ENCODE peak calls at places on chromosome 1, in six cellular contexts. One of them, this sample, is unnamed.

GRCh38 chr1:223212441-223212840 is 69.4 kb upstream of the TLR5 start:
- DNase-seq in cardiac muscle cell: no peak
- DNase-seq in K562: no peak
- DNase-seq in gastrocnemius medialis: no peak
- DNase-seq in AG09309: no peak
- DNase-seq in endothelial cell: no peak
- DNase-seq in this sample: no peak

GRCh38 chr1:202106340-202107284 is 16.1 kb upstream of the GPR37L1 start:
- DNase-seq in cardiac muscle cell: no peak
- DNase-seq in AG09309: no peak
- DNase-seq in K562: peak
- DNase-seq in gastrocnemius medialis: no peak
- DNase-seq in endothelial cell: no peak
- DNase-seq in this sample: no peak

GRCh38 chr1:57350619-57351018 is 73.2 kb downstream of the DAB1 start:
- DNase-seq in K562: no peak
- DNase-seq in AG09309: no peak
- DNase-seq in cardiac muscle cell: no peak
- DNase-seq in gastrocnemius medialis: no peak
- DNase-seq in endothelial cell: no peak
- DNase-seq in this sample: no peak

GRCh38 chr1:231026576-231026975 is 13.5 kb downstream of the FAM89A start:
- DNase-seq in gastrocnemius medialis: no peak
- DNase-seq in K562: no peak
- DNase-seq in endothelial cell: no peak
- DNase-seq in cardiac muscle cell: no peak
- DNase-seq in AG09309: no peak
- DNase-seq in this sample: no peak

GRCh38 chr1:213669512-213669911 is 318.3 kb upstream of the PROX1 start:
- DNase-seq in endothelial cell: no peak
- DNase-seq in gastrocnemius medialis: no peak
- DNase-seq in cardiac muscle cell: no peak
- DNase-seq in K562: no peak
- DNase-seq in AG09309: no peak
- DNase-seq in this sample: no peak

GRCh38 chr1:222794656-222795474 is 20.0 kb upstream of the DISP1 start:
- DNase-seq in gastrocnemius medialis: no peak
- DNase-seq in cardiac muscle cell: no peak
- DNase-seq in endothelial cell: no peak
- DNase-seq in AG09309: no peak
- DNase-seq in K562: no peak
- DNase-seq in this sample: no peak

GRCh38 chr1:112937495-112937894 is 18.5 kb downstream of the SLC16A1 start:
- DNase-seq in endothelial cell: no peak
- DNase-seq in gastrocnemius medialis: no peak
- DNase-seq in cardiac muscle cell: no peak
- DNase-seq in AG09309: no peak
- DNase-seq in K562: no peak
- DNase-seq in this sample: no peak

GRCh38 chr1:4762146-4762545 is 107.7 kb downstream of the AJAP1 start:
- DNase-seq in endothelial cell: no peak
- DNase-seq in K562: no peak
- DNase-seq in cardiac muscle cell: no peak
- DNase-seq in gastrocnemius medialis: no peak
- DNase-seq in AG09309: no peak
- DNase-seq in this sample: no peak

GRCh38 chr1:47752048-47752451 is 245.1 kb downstream of the TRABD2B start:
- DNase-seq in K562: no peak
- DNase-seq in gastrocnemius medialis: no peak
- DNase-seq in cardiac muscle cell: no peak
- DNase-seq in endothelial cell: no peak
- DNase-seq in AG09309: no peak
- DNase-seq in this sample: no peak

GRCh38 chr1:15283500-15283899 is 36.5 kb downstream of the FHAD1 start:
- DNase-seq in gastrocnemius medialis: no peak
- DNase-seq in endothelial cell: no peak
- DNase-seq in K562: no peak
- DNase-seq in AG09309: peak
- DNase-seq in cardiac muscle cell: no peak
- DNase-seq in this sample: no peak
- TF ChIP-seq CTCF in gastrocnemius medialis: no peak
- TF ChIP-seq CTCF in endothelial cell: no peak
- TF ChIP-seq CTCF in K562: peak
- TF ChIP-seq CTCF in AG09309: peak
- TF ChIP-seq CTCF in cardiac muscle cell: peak
- TF ChIP-seq CTCF in this sample: no peak

DNA sequence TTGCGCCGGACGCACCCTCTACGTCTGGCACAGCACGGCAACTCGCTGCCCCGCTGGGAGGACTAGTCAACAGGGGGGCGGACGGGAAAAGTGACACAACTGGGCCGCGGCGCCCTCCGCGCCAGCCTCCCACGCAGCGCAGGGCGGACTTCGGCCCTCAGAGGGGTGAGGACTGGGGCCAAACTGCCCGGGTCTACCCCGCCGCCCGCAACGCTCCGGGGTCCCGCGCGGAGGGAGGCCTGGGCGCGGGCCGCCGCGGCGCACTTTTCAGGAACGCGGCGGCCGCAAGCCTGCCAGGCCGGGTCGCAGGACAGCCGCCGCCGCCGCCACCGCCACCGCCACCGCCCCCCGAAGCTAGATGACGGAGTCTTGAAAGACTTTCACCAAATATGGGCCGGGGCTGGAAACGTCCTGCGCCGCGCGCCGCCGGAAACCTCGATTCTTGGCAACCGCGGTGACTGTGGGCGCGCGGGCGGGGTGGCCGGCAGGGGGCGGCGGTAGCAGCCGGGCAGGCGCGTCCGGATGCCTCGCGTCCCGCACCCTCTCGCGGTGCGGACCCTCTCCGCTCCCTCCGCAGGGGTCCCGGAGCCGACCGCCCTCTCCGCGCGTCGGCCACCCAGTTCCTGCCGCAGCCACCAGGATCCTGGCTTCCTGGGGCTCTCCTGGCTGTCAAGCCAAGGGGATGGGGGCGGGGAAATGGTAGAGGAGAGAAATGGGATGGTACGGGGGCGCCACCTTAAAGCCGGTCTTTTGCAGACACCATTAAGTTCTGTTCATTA is 3.7 kb upstream of the CCN1 start:
- DNase-seq in cardiac muscle cell: peak
- DNase-seq in endothelial cell: peak
- DNase-seq in K562: peak
- DNase-seq in AG09309: no peak
- DNase-seq in gastrocnemius medialis: peak
- DNase-seq in this sample: peak
- TF ChIP-seq CTCF in cardiac muscle cell: peak
- TF ChIP-seq CTCF in endothelial cell: peak
- TF ChIP-seq CTCF in K562: peak
- TF ChIP-seq CTCF in AG09309: peak
- TF ChIP-seq CTCF in gastrocnemius medialis: peak
- TF ChIP-seq CTCF in this sample: peak

GRCh38 chr1:18211764-18212163 is 104.2 kb downstream of the IGSF21 start:
- DNase-seq in gastrocnemius medialis: no peak
- DNase-seq in cardiac muscle cell: no peak
- DNase-seq in K562: no peak
- DNase-seq in endothelial cell: no peak
- DNase-seq in AG09309: no peak
- DNase-seq in this sample: no peak

DNA sequence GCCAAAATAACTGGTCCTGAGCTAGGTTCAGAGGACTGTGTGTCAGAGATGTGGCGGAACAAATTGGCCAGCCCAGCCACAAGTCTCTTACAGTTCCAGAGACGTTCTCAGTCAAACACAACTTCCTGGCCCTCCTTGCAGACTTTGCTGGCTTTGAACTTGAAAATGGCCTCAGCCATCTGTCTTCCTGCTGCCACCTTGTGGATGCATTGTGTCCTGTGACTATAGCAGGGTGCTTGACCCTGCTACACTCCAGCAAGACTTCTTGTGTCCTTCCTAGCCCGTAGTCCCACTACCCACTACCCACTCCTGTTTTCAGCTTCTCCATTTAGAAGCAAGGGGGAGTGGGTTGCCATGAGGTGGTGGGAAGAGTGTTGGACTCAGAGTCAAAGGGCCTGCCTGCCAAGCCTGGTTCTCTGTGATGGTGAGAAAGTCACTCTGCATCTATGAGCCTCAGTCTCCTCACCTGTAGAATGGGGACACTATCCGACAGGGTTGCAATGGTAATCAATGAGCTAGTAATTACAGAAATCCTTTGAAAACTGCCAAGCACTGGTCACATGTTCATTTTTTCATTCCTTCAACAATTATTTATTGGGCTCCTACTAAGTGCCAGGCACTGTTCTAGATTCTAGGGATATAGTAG is 109.9 kb downstream of the IGSF21 start:
- DNase-seq in K562: peak
- DNase-seq in endothelial cell: no peak
- DNase-seq in AG09309: no peak
- DNase-seq in cardiac muscle cell: peak
- DNase-seq in gastrocnemius medialis: no peak
- DNase-seq in this sample: peak
- TF ChIP-seq CTCF in K562: peak
- TF ChIP-seq CTCF in endothelial cell: no peak
- TF ChIP-seq CTCF in AG09309: peak
- TF ChIP-seq CTCF in cardiac muscle cell: peak
- TF ChIP-seq CTCF in gastrocnemius medialis: no peak
- TF ChIP-seq CTCF in this sample: peak

DNA sequence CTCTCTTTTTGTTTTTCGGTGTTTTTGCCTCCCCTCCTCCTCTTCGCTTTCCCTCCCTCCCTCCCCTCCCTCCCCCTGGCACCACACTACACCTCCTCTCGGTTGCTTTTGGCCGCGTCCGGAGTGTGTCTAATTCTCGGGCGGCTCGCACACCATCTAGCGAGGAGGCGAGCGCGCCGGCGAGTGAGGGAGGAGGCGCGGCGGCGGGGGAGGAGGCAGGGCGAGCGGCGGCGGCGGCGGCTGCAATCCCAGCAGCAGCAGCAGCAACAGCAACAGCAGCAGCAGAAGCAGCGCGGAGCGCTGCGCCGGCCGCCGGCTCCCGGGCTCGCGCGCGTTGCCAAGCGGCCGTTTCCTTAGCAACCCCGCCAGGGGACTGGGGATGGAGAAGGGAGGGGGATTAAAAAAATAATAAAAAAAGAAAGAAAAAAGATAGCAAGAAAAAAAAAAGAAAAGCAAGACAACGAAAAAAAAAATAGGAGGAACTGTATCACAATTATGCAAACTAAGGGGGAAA is 408 bp upstream of the NEGR1 start:
- DNase-seq in cardiac muscle cell: peak
- DNase-seq in gastrocnemius medialis: peak
- DNase-seq in AG09309: peak
- DNase-seq in endothelial cell: peak
- DNase-seq in K562: no peak
- DNase-seq in this sample: peak
- TF ChIP-seq CTCF in cardiac muscle cell: no peak
- TF ChIP-seq CTCF in gastrocnemius medialis: no peak
- TF ChIP-seq CTCF in AG09309: no peak
- TF ChIP-seq CTCF in endothelial cell: no peak
- TF ChIP-seq CTCF in K562: no peak
- TF ChIP-seq CTCF in this sample: no peak

DNA sequence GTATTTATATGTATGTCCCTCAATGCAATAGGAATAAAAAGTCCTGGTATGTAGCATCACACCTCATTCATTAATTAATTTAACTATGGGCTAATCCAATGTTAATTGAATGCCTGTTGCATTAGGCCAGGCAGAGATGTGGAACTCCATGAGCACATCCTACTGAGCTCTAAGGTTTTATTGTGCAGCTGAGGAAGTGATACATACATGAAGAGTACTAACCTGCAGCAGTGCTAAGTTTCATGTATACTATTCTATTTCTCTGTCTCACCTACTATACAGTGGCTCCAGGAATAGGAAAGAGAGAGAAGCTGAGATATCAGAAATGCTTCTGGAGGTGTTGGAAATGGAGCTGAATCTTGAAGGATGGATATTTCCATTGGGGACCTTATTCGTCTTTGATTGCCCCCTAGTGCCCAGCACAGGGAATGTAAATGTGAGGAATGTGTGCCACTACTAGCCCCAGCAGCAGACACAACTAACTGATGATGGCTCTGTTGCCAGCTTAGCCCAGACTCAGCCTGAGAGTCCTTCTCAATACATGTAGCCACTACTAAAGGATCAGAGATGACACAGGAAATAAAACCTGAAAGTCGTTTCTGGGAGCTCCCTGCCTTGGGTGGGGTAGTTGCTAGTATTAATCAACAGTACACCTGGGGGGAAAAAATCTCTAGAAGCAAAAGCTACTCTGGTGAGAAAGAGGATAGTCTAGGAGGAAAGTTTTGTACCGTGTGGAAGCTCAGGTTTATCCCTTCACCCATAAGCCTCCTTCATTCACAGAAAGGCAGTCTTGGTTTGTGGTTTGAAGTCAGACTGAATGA is 173.3 kb upstream of the FOXD3 start:
- DNase-seq in cardiac muscle cell: peak
- DNase-seq in endothelial cell: peak
- DNase-seq in gastrocnemius medialis: no peak
- DNase-seq in K562: peak
- DNase-seq in AG09309: peak
- DNase-seq in this sample: peak
- TF ChIP-seq CTCF in cardiac muscle cell: peak
- TF ChIP-seq CTCF in endothelial cell: peak
- TF ChIP-seq CTCF in gastrocnemius medialis: no peak
- TF ChIP-seq CTCF in K562: peak
- TF ChIP-seq CTCF in AG09309: peak
- TF ChIP-seq CTCF in this sample: peak

DNA sequence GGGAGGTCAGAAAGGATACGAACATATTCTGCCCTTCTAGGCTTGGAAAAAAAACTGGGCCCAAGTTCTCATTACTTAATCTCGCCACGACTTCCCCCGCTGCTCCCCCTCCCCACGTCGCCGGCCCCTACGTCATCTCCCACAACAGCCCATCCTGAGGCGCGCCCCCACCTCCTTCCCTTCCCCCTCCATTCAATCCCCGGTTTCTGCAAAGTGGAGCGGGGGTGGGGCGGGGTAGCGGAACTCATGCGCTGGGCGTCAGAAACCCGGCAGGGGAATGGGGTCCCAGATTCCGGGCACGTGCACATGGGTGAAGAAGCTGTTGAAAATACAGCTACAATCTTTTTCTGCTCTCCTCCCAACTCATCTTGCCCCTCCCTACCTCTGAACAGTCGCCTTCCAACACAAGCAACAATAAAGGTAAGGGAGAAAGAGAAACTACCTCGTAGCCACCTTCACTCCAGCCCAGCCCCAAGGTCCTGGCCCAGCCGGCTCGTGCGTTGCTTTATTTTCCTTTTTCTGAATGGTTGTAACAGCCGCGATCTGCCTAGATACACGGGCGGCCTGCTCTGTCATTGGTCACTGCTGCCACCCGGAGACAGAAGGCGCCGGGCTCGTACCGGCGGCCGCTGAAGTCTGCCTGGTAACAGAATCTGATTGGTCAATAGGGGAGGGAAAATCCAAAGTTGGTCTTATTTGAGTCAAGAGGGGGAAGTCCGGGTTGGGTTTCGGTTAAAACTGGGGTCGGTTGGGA is at the start of gene RFX5:
- DNase-seq in K562: peak
- DNase-seq in cardiac muscle cell: peak
- DNase-seq in AG09309: peak
- DNase-seq in gastrocnemius medialis: peak
- DNase-seq in endothelial cell: peak
- DNase-seq in this sample: peak
- TF ChIP-seq CTCF in K562: no peak
- TF ChIP-seq CTCF in cardiac muscle cell: no peak
- TF ChIP-seq CTCF in AG09309: no peak
- TF ChIP-seq CTCF in gastrocnemius medialis: no peak
- TF ChIP-seq CTCF in endothelial cell: no peak
- TF ChIP-seq CTCF in this sample: no peak

This sample was measured in GM13977.